ENCODE peak calls at places on chromosomes 1 and 21, in nine cellular contexts. One of them, this sample, is unnamed.
A peak's percentile ranks its signal among the peaks of the same experiment; 100 is the strongest.

GRCh38 chr1:201791775-201792166 is 37.2 kb upstream of the IPO9 start:
- DNase-seq in left lung: no peak
- DNase-seq in fibroblast of lung: peak; percentile 80
- DNase-seq in CD14-positive monocyte: no peak
- DNase-seq in H1: no peak
- DNase-seq in astrocyte of the spinal cord: peak; percentile 89
- DNase-seq in CD4-positive, alpha-beta T cell: no peak
- DNase-seq in astrocyte of the cerebellum: peak; percentile 60
- DNase-seq in bronchial epithelial cell: peak; percentile 62
- DNase-seq in this sample: no peak

GRCh38 chr21:41561701-41562100 is 53.7 kb upstream of the TMPRSS2 start:
- DNase-seq in left lung: no peak
- DNase-seq in fibroblast of lung: no peak
- DNase-seq in CD14-positive monocyte: no peak
- DNase-seq in H1: no peak
- DNase-seq in astrocyte of the spinal cord: no peak
- DNase-seq in CD4-positive, alpha-beta T cell: no peak
- DNase-seq in astrocyte of the cerebellum: no peak
- DNase-seq in bronchial epithelial cell: no peak
- DNase-seq in this sample: no peak

GRCh38 chr1:111535256-111536191 is 32.1 kb upstream of the ADORA3 start:
- DNase-seq in left lung: no peak
- DNase-seq in fibroblast of lung: peak; percentile 45
- DNase-seq in CD14-positive monocyte: no peak
- DNase-seq in H1: no peak
- DNase-seq in astrocyte of the spinal cord: no peak
- DNase-seq in CD4-positive, alpha-beta T cell: no peak
- DNase-seq in astrocyte of the cerebellum: no peak
- DNase-seq in bronchial epithelial cell: no peak
- DNase-seq in this sample: no peak

GRCh38 chr1:18385239-18385790 is 95.4 kb upstream of the KLHDC7A start:
- DNase-seq in left lung: no peak
- DNase-seq in fibroblast of lung: no peak
- DNase-seq in CD14-positive monocyte: no peak
- DNase-seq in H1: peak; percentile 66
- DNase-seq in astrocyte of the spinal cord: no peak
- DNase-seq in CD4-positive, alpha-beta T cell: no peak
- DNase-seq in astrocyte of the cerebellum: no peak
- DNase-seq in bronchial epithelial cell: no peak
- DNase-seq in this sample: peak; percentile 46

GRCh38 chr1:57494679-57495078 is 70.8 kb upstream of the DAB1 start:
- DNase-seq in left lung: no peak
- DNase-seq in fibroblast of lung: peak; percentile 7
- DNase-seq in CD14-positive monocyte: no peak
- DNase-seq in H1: no peak
- DNase-seq in astrocyte of the spinal cord: no peak
- DNase-seq in CD4-positive, alpha-beta T cell: no peak
- DNase-seq in astrocyte of the cerebellum: no peak
- DNase-seq in bronchial epithelial cell: no peak
- DNase-seq in this sample: no peak

GRCh38 chr1:190497561-190497960 is 19.9 kb upstream of the BRINP3 start:
- DNase-seq in left lung: no peak
- DNase-seq in fibroblast of lung: no peak
- DNase-seq in CD14-positive monocyte: no peak
- DNase-seq in H1: no peak
- DNase-seq in astrocyte of the spinal cord: no peak
- DNase-seq in CD4-positive, alpha-beta T cell: no peak
- DNase-seq in astrocyte of the cerebellum: no peak
- DNase-seq in bronchial epithelial cell: no peak
- DNase-seq in this sample: no peak

GRCh38 chr1:74430496-74430895 is 81.9 kb downstream of the LRRC53 start:
- DNase-seq in left lung: no peak
- DNase-seq in fibroblast of lung: no peak
- DNase-seq in CD14-positive monocyte: no peak
- DNase-seq in H1: no peak
- DNase-seq in astrocyte of the spinal cord: no peak
- DNase-seq in CD4-positive, alpha-beta T cell: no peak
- DNase-seq in astrocyte of the cerebellum: no peak
- DNase-seq in bronchial epithelial cell: no peak
- DNase-seq in this sample: no peak

GRCh38 chr1:94927405-94928175 is 680 bp upstream of the CNN3 start:
- DNase-seq in left lung: peak; percentile 43
- DNase-seq in fibroblast of lung: peak; percentile 71
- DNase-seq in CD14-positive monocyte: no peak
- DNase-seq in H1: no peak
- DNase-seq in astrocyte of the spinal cord: peak; percentile 70
- DNase-seq in CD4-positive, alpha-beta T cell: no peak
- DNase-seq in astrocyte of the cerebellum: peak; percentile 39
- DNase-seq in bronchial epithelial cell: no peak
- DNase-seq in this sample: no peak

GRCh38 chr1:218304281-218305039 is 19.4 kb downstream of the RRP15 start:
- DNase-seq in left lung: no peak
- DNase-seq in fibroblast of lung: peak; percentile 68
- DNase-seq in CD14-positive monocyte: no peak
- DNase-seq in H1: no peak
- DNase-seq in astrocyte of the spinal cord: peak; percentile 58
- DNase-seq in CD4-positive, alpha-beta T cell: no peak
- DNase-seq in astrocyte of the cerebellum: peak; percentile 64
- DNase-seq in bronchial epithelial cell: no peak
- DNase-seq in this sample: no peak

GRCh38 chr1:161827786-161828185 is 61.7 kb downstream of the ATF6 start:
- DNase-seq in left lung: no peak
- DNase-seq in fibroblast of lung: peak; percentile 68
- DNase-seq in CD14-positive monocyte: no peak
- DNase-seq in H1: no peak
- DNase-seq in astrocyte of the spinal cord: no peak
- DNase-seq in CD4-positive, alpha-beta T cell: no peak
- DNase-seq in astrocyte of the cerebellum: no peak
- DNase-seq in bronchial epithelial cell: peak; percentile 11
- DNase-seq in this sample: no peak

GRCh38 chr1:56222914-56223540 is 356.3 kb downstream of the PLPP3 start:
- DNase-seq in left lung: no peak
- DNase-seq in fibroblast of lung: no peak
- DNase-seq in CD14-positive monocyte: no peak
- DNase-seq in H1: no peak
- DNase-seq in astrocyte of the spinal cord: no peak
- DNase-seq in CD4-positive, alpha-beta T cell: no peak
- DNase-seq in astrocyte of the cerebellum: no peak
- DNase-seq in bronchial epithelial cell: no peak
- DNase-seq in this sample: no peak

DNA sequence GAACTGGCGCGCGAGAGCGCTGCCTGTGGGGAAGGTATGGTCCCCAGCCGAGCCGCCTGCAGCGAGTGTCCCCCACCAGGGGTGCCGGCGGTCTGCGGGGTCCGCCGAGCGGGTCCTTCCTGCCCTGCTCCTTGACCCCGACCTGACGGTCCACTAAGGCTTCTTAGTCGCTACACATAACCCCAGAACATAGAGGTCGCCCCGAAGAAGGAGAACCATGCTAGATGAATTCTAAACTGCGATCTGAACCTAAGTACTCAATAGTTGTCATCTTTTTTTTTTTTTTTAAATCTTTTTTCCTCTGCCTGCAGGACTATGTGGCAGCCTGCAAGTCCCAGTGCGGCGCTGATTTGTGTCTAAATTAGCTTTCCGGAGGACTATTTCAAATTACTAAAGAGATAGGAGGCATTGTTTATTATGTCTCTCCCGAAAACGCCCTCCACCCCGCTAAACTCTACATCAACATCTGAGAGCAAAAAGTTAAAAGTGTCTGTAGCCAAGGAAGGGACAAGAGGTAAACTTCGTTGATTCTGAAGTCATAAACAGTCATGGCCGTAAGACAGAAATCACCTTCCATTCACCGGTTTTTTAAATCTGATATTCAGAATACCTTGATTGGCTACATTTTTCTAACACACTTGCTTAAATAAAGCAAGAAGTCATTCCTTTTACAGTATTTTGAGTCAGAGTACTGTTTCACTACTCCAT is 476 bp downstream of the AXDND1 start:
- DNase-seq in left lung: no peak
- DNase-seq in fibroblast of lung: peak; percentile 17
- DNase-seq in CD14-positive monocyte: no peak
- DNase-seq in H1: no peak
- DNase-seq in astrocyte of the spinal cord: peak; percentile 21
- DNase-seq in CD4-positive, alpha-beta T cell: no peak
- DNase-seq in astrocyte of the cerebellum: no peak
- DNase-seq in bronchial epithelial cell: no peak
- DNase-seq in this sample: no peak
- TF ChIP-seq CTCF in left lung: no peak
- TF ChIP-seq CTCF in fibroblast of lung: no peak
- TF ChIP-seq CTCF in CD14-positive monocyte: no peak
- TF ChIP-seq CTCF in H1: no peak
- TF ChIP-seq CTCF in astrocyte of the spinal cord: no peak
- TF ChIP-seq CTCF in CD4-positive, alpha-beta T cell: no peak
- TF ChIP-seq CTCF in astrocyte of the cerebellum: no peak
- TF ChIP-seq CTCF in bronchial epithelial cell: no peak
- TF ChIP-seq CTCF in this sample: no peak

GRCh38 chr21:27219068-27219467 is 252.2 kb upstream of the ADAMTS5 start:
- DNase-seq in left lung: no peak
- DNase-seq in fibroblast of lung: peak; percentile 49
- DNase-seq in CD14-positive monocyte: no peak
- DNase-seq in H1: no peak
- DNase-seq in astrocyte of the spinal cord: peak; percentile 51
- DNase-seq in CD4-positive, alpha-beta T cell: no peak
- DNase-seq in astrocyte of the cerebellum: peak; percentile 28
- DNase-seq in bronchial epithelial cell: peak; percentile 83
- DNase-seq in this sample: no peak

GRCh38 chr21:27212444-27212843 is 245.6 kb upstream of the ADAMTS5 start:
- DNase-seq in left lung: no peak
- DNase-seq in fibroblast of lung: no peak
- DNase-seq in CD14-positive monocyte: no peak
- DNase-seq in H1: no peak
- DNase-seq in astrocyte of the spinal cord: no peak
- DNase-seq in CD4-positive, alpha-beta T cell: no peak
- DNase-seq in astrocyte of the cerebellum: no peak
- DNase-seq in bronchial epithelial cell: no peak
- DNase-seq in this sample: no peak

GRCh38 chr21:27213328-27213727 is 246.4 kb upstream of the ADAMTS5 start:
- DNase-seq in left lung: no peak
- DNase-seq in fibroblast of lung: no peak
- DNase-seq in CD14-positive monocyte: no peak
- DNase-seq in H1: no peak
- DNase-seq in astrocyte of the spinal cord: no peak
- DNase-seq in CD4-positive, alpha-beta T cell: no peak
- DNase-seq in astrocyte of the cerebellum: no peak
- DNase-seq in bronchial epithelial cell: peak; percentile 21
- DNase-seq in this sample: no peak
- TF ChIP-seq CTCF in left lung: no peak
- TF ChIP-seq CTCF in fibroblast of lung: peak; percentile 31
- TF ChIP-seq CTCF in CD14-positive monocyte: no peak
- TF ChIP-seq CTCF in H1: peak; percentile 33
- TF ChIP-seq CTCF in astrocyte of the spinal cord: peak; percentile 42
- TF ChIP-seq CTCF in CD4-positive, alpha-beta T cell: no peak
- TF ChIP-seq CTCF in astrocyte of the cerebellum: peak; percentile 38
- TF ChIP-seq CTCF in bronchial epithelial cell: no peak
- TF ChIP-seq CTCF in this sample: no peak

GRCh38 chr1:176466514-176466913 is 3.5 kb downstream of the PAPPA2 start:
- DNase-seq in left lung: no peak
- DNase-seq in fibroblast of lung: no peak
- DNase-seq in CD14-positive monocyte: no peak
- DNase-seq in H1: no peak
- DNase-seq in astrocyte of the spinal cord: no peak
- DNase-seq in CD4-positive, alpha-beta T cell: no peak
- DNase-seq in astrocyte of the cerebellum: no peak
- DNase-seq in bronchial epithelial cell: no peak
- DNase-seq in this sample: no peak
- TF ChIP-seq CTCF in left lung: no peak
- TF ChIP-seq CTCF in fibroblast of lung: peak; percentile 9
- TF ChIP-seq CTCF in CD14-positive monocyte: no peak
- TF ChIP-seq CTCF in H1: peak; percentile 80
- TF ChIP-seq CTCF in astrocyte of the spinal cord: no peak
- TF ChIP-seq CTCF in CD4-positive, alpha-beta T cell: no peak
- TF ChIP-seq CTCF in astrocyte of the cerebellum: peak; percentile 20
- TF ChIP-seq CTCF in bronchial epithelial cell: no peak
- TF ChIP-seq CTCF in this sample: no peak

GRCh38 chr1:78255849-78256248 is 210.1 kb downstream of the GIPC2 start:
- DNase-seq in left lung: no peak
- DNase-seq in fibroblast of lung: no peak
- DNase-seq in CD14-positive monocyte: no peak
- DNase-seq in H1: no peak
- DNase-seq in astrocyte of the spinal cord: no peak
- DNase-seq in CD4-positive, alpha-beta T cell: no peak
- DNase-seq in astrocyte of the cerebellum: no peak
- DNase-seq in bronchial epithelial cell: no peak
- DNase-seq in this sample: no peak
- TF ChIP-seq CTCF in left lung: no peak
- TF ChIP-seq CTCF in fibroblast of lung: no peak
- TF ChIP-seq CTCF in CD14-positive monocyte: no peak
- TF ChIP-seq CTCF in H1: no peak
- TF ChIP-seq CTCF in astrocyte of the spinal cord: no peak
- TF ChIP-seq CTCF in CD4-positive, alpha-beta T cell: no peak
- TF ChIP-seq CTCF in astrocyte of the cerebellum: no peak
- TF ChIP-seq CTCF in bronchial epithelial cell: no peak
- TF ChIP-seq CTCF in this sample: no peak

GRCh38 chr1:52402860-52403240 is 1.4 kb downstream of the ORC1 start:
- DNase-seq in left lung: no peak
- DNase-seq in fibroblast of lung: no peak
- DNase-seq in CD14-positive monocyte: no peak
- DNase-seq in H1: no peak
- DNase-seq in astrocyte of the spinal cord: no peak
- DNase-seq in CD4-positive, alpha-beta T cell: no peak
- DNase-seq in astrocyte of the cerebellum: no peak
- DNase-seq in bronchial epithelial cell: no peak
- DNase-seq in this sample: no peak

GRCh38 chr1:52403566-52404115 is 582 bp downstream of the ORC1 start:
- DNase-seq in left lung: peak; percentile 41
- DNase-seq in fibroblast of lung: peak; percentile 78
- DNase-seq in CD14-positive monocyte: peak; percentile 56
- DNase-seq in H1: no peak
- DNase-seq in astrocyte of the spinal cord: peak; percentile 76
- DNase-seq in CD4-positive, alpha-beta T cell: peak; percentile 29
- DNase-seq in astrocyte of the cerebellum: peak; percentile 33
- DNase-seq in bronchial epithelial cell: peak; percentile 87
- DNase-seq in this sample: no peak

GRCh38 chr1:52404975-52405338 is 555 bp downstream of the PRPF38A start:
- DNase-seq in left lung: no peak
- DNase-seq in fibroblast of lung: no peak
- DNase-seq in CD14-positive monocyte: no peak
- DNase-seq in H1: no peak
- DNase-seq in astrocyte of the spinal cord: no peak
- DNase-seq in CD4-positive, alpha-beta T cell: no peak
- DNase-seq in astrocyte of the cerebellum: no peak
- DNase-seq in bronchial epithelial cell: no peak
- DNase-seq in this sample: no peak

GRCh38 chr1:52400131-52400530 is 4.1 kb downstream of the ORC1 start:
- DNase-seq in left lung: no peak
- DNase-seq in fibroblast of lung: no peak
- DNase-seq in CD14-positive monocyte: no peak
- DNase-seq in H1: no peak
- DNase-seq in astrocyte of the spinal cord: no peak
- DNase-seq in CD4-positive, alpha-beta T cell: no peak
- DNase-seq in astrocyte of the cerebellum: no peak
- DNase-seq in bronchial epithelial cell: peak; percentile 67
- DNase-seq in this sample: no peak

GRCh38 chr1:52404116-52404974 is at the start of the genes ORC1 and PRPF38A:
- DNase-seq in left lung: peak; percentile 97
- DNase-seq in fibroblast of lung: peak; percentile 96
- DNase-seq in CD14-positive monocyte: peak; percentile 96
- DNase-seq in H1: peak; percentile 98
- DNase-seq in astrocyte of the spinal cord: peak; percentile 97
- DNase-seq in CD4-positive, alpha-beta T cell: peak; percentile 97
- DNase-seq in astrocyte of the cerebellum: peak; percentile 96
- DNase-seq in bronchial epithelial cell: peak; percentile 92
- DNase-seq in this sample: peak; percentile 95
- TF ChIP-seq CTCF in left lung: peak; percentile 14
- TF ChIP-seq CTCF in fibroblast of lung: peak; percentile 67
- TF ChIP-seq CTCF in CD14-positive monocyte: peak; percentile 50
- TF ChIP-seq CTCF in H1: peak; percentile 87
- TF ChIP-seq CTCF in astrocyte of the spinal cord: peak; percentile 60
- TF ChIP-seq CTCF in CD4-positive, alpha-beta T cell: peak; percentile 34
- TF ChIP-seq CTCF in astrocyte of the cerebellum: peak; percentile 74
- TF ChIP-seq CTCF in bronchial epithelial cell: peak; percentile 81
- TF ChIP-seq CTCF in this sample: peak; percentile 48

This sample was measured in mesothelial cell of epicardium.